ENCODE peak calls at places on chromosomes 6 and 20, in four cellular contexts. One of them, this sample, is unnamed. For H3K36me3, the result is how much of the 10 kb centered on the place peaks cover.

GRCh38 chr6:169379495-169380070 is 125.9 kb upstream of the THBS2 start:
- DNase-seq in IMR-90: no peak
- DNase-seq in keratinocyte: no peak
- DNase-seq in neuronal stem cell: no peak
- DNase-seq in this sample: no peak

GRCh38 chr20:23120936-23121765 is 35.0 kb upstream of the CD93 start:
- DNase-seq in IMR-90: no peak
- DNase-seq in keratinocyte: no peak
- DNase-seq in neuronal stem cell: no peak
- DNase-seq in this sample: no peak

GRCh38 chr6:15929685-15930084 is 199.2 kb upstream of the MYLIP start:
- DNase-seq in IMR-90: no peak
- DNase-seq in keratinocyte: no peak
- DNase-seq in neuronal stem cell: no peak
- DNase-seq in this sample: no peak

GRCh38 chr6:151058021-151058733 is 181.6 kb upstream of the AKAP12 start:
- DNase-seq in IMR-90: no peak
- DNase-seq in keratinocyte: no peak
- DNase-seq in neuronal stem cell: no peak
- DNase-seq in this sample: no peak

GRCh38 chr6:136466789-136467585 is 83.2 kb downstream of the MAP7 start:
- DNase-seq in IMR-90: no peak
- DNase-seq in keratinocyte: no peak
- DNase-seq in neuronal stem cell: peak
- DNase-seq in this sample: no peak

GRCh38 chr6:75381878-75382633 is 97.5 kb upstream of the TMEM30A start:
- DNase-seq in IMR-90: no peak
- DNase-seq in keratinocyte: no peak
- DNase-seq in neuronal stem cell: no peak
- DNase-seq in this sample: no peak

GRCh38 chr6:136788069-136788902 is 4.0 kb downstream of the MAP3K5 start:
- DNase-seq in IMR-90: peak
- DNase-seq in keratinocyte: no peak
- DNase-seq in neuronal stem cell: no peak
- DNase-seq in this sample: peak

GRCh38 chr6:38110407-38111025 is 291.0 kb downstream of the ZFAND3 start:
- DNase-seq in IMR-90: no peak
- DNase-seq in keratinocyte: no peak
- DNase-seq in neuronal stem cell: no peak
- DNase-seq in this sample: no peak

GRCh38 chr6:167745660-167746376 is 80.9 kb upstream of the AFDN start:
- DNase-seq in IMR-90: no peak
- DNase-seq in keratinocyte: no peak
- DNase-seq in neuronal stem cell: no peak
- DNase-seq in this sample: no peak

GRCh38 chr6:89411019-89411268 is 1.1 kb downstream of the RRAGD start:
- DNase-seq in IMR-90: no peak
- DNase-seq in keratinocyte: no peak
- DNase-seq in neuronal stem cell: no peak
- DNase-seq in this sample: no peak

GRCh38 chr6:113103618-113104390 is 753.3 kb upstream of the MARCKS start:
- DNase-seq in IMR-90: peak
- DNase-seq in keratinocyte: no peak
- DNase-seq in neuronal stem cell: no peak
- DNase-seq in this sample: peak

GRCh38 chr6:161674930-161675523 is 401.2 kb upstream of the AGPAT4 start:
- DNase-seq in IMR-90: no peak
- DNase-seq in keratinocyte: no peak
- DNase-seq in neuronal stem cell: no peak
- DNase-seq in this sample: no peak

GRCh38 chr6:93417421-93417996 is 1.9 kb downstream of the EPHA7 start:
- DNase-seq in IMR-90: no peak
- DNase-seq in keratinocyte: no peak
- DNase-seq in neuronal stem cell: peak
- DNase-seq in this sample: peak

GRCh38 chr6:54847799-54848597 is 1.4 kb downstream of the FAM83B start:
- DNase-seq in IMR-90: peak
- DNase-seq in keratinocyte: peak
- DNase-seq in neuronal stem cell: no peak
- DNase-seq in this sample: peak

GRCh38 chr6:145267076-145267867 is 468.0 kb downstream of the EPM2A start:
- DNase-seq in IMR-90: no peak
- DNase-seq in keratinocyte: no peak
- DNase-seq in neuronal stem cell: no peak
- DNase-seq in this sample: peak

GRCh38 chr6:1867197-1867596 is 257.5 kb downstream of the FOXC1 start:
- DNase-seq in IMR-90: no peak
- DNase-seq in keratinocyte: no peak
- DNase-seq in neuronal stem cell: no peak
- DNase-seq in this sample: no peak

GRCh38 chr6:111061493-111061892 is 25.8 kb upstream of the SLC16A10 start:
- DNase-seq in IMR-90: peak
- DNase-seq in keratinocyte: no peak
- DNase-seq in neuronal stem cell: no peak
- DNase-seq in this sample: no peak

GRCh38 chr6:327538-328183 is 35.4 kb downstream of the DUSP22 start:
- DNase-seq in IMR-90: peak
- DNase-seq in keratinocyte: no peak
- DNase-seq in neuronal stem cell: no peak
- DNase-seq in this sample: no peak

GRCh38 chr20:4021905-4022304 is 6.5 kb upstream of the RNF24 start:
- DNase-seq in IMR-90: peak
- DNase-seq in keratinocyte: no peak
- DNase-seq in neuronal stem cell: no peak
- DNase-seq in this sample: no peak

GRCh38 chr6:158561938-158562337 is 2.0 kb downstream of the TMEM181 start:
- DNase-seq in IMR-90: no peak
- DNase-seq in keratinocyte: no peak
- DNase-seq in neuronal stem cell: no peak
- DNase-seq in this sample: no peak
- H3K9ac ChIP-seq in IMR-90: peak
- H3K9ac ChIP-seq in keratinocyte: no peak
- H3K9ac ChIP-seq in neuronal stem cell: no peak
- H3K9ac ChIP-seq in this sample: no peak

DNA sequence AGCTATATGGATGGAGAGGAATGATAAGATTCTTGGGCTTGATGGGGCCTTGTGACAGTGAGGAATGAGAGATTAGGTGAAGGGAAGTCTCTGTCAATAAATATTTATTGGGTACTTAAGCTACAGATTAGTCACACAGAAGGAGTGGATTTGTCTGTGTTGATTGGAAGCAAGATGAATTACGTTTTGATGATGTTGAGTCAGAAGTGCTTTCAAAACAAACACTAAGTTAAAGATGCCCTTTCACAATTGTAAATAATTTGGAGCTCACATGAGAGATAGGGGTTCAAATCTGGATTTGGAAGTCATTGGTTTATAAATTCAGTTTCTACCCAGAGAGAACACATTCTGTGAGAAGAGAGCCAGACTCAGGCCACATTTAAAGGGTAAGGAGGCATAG is 834.2 kb downstream of the KIF16B start:
- DNase-seq in IMR-90: no peak
- DNase-seq in keratinocyte: no peak
- DNase-seq in neuronal stem cell: no peak
- DNase-seq in this sample: peak
- H3K36me3 ChIP-seq in IMR-90: under half
- H3K36me3 ChIP-seq in keratinocyte: under half
- H3K36me3 ChIP-seq in neuronal stem cell: under half
- H3K36me3 ChIP-seq in this sample: under half

GRCh38 chr20:51631953-51632352 is 89.4 kb upstream of the NFATC2 start:
- DNase-seq in IMR-90: no peak
- DNase-seq in keratinocyte: no peak
- DNase-seq in neuronal stem cell: no peak
- DNase-seq in this sample: no peak

GRCh38 chr20:51633430-51633829 is 90.9 kb upstream of the NFATC2 start:
- DNase-seq in IMR-90: no peak
- DNase-seq in keratinocyte: no peak
- DNase-seq in neuronal stem cell: no peak
- DNase-seq in this sample: peak

GRCh38 chr20:51629399-51630058 is 87.0 kb upstream of the NFATC2 start:
- DNase-seq in IMR-90: no peak
- DNase-seq in keratinocyte: no peak
- DNase-seq in neuronal stem cell: no peak
- DNase-seq in this sample: no peak

GRCh38 chr20:51628533-51629398 is 86.2 kb upstream of the NFATC2 start:
- DNase-seq in IMR-90: peak
- DNase-seq in keratinocyte: no peak
- DNase-seq in neuronal stem cell: no peak
- DNase-seq in this sample: no peak

DNA sequence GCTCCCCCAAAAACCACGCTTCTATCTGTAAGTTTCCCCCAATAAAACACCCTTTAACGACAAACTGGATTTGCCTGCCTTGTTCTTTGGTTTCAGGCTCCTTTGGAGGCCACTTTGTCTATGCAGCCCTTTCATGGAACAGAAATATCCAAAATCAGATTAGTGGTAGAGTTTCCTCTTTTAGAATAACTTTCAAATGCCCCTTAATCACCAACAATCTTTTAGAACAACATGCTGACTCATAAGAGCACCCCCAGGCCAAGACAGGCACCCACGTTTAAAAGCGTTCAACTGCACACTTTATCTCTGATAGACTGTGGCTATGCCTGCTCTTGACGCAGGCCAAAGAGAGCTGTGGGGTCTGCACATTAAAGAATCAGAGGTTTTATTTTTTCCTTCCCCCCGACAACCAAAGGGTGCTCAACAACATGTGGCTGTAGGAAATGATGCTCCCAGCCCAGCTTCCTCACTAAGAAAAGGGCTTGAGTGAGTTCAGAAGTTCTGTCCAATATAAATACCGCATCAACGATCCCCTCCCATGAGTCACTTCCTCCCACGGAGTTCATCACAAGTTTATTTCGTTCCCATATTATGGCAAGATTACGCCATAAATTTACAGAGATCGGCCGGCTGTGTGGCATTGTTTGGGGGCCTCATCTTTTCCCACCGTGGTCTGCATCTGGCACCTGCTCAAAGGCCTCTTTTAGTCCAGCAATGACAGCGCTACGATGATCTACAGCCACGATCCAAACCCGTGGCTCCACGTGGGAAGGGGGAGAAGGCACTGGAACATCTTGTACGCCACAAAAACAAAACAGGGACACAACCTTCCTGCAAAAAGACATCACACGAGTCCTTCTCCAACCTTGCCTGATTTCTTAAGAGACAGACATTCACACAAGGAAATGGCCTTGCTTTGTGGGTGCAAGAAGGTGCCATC is 88.8 kb upstream of the NFATC2 start:
- DNase-seq in IMR-90: peak
- DNase-seq in keratinocyte: no peak
- DNase-seq in neuronal stem cell: no peak
- DNase-seq in this sample: peak
- H3K9ac ChIP-seq in IMR-90: peak
- H3K9ac ChIP-seq in keratinocyte: no peak
- H3K9ac ChIP-seq in neuronal stem cell: no peak
- H3K9ac ChIP-seq in this sample: peak

GRCh38 chr20:59025086-59025485 is 5.9 kb downstream of the TUBB1 start:
- DNase-seq in IMR-90: no peak
- DNase-seq in keratinocyte: no peak
- DNase-seq in neuronal stem cell: no peak
- DNase-seq in this sample: no peak

GRCh38 chr20:59023616-59024015 is 4.4 kb downstream of the TUBB1 start:
- DNase-seq in IMR-90: no peak
- DNase-seq in keratinocyte: no peak
- DNase-seq in neuronal stem cell: no peak
- DNase-seq in this sample: no peak

GRCh38 chr20:59026904-59027745 is 5.0 kb downstream of the ATP5F1E start:
- DNase-seq in IMR-90: no peak
- DNase-seq in keratinocyte: no peak
- DNase-seq in neuronal stem cell: no peak
- DNase-seq in this sample: no peak

GRCh38 chr20:59024111-59024530 is 4.9 kb downstream of the TUBB1 start:
- DNase-seq in IMR-90: no peak
- DNase-seq in keratinocyte: no peak
- DNase-seq in neuronal stem cell: no peak
- DNase-seq in this sample: no peak

DNA sequence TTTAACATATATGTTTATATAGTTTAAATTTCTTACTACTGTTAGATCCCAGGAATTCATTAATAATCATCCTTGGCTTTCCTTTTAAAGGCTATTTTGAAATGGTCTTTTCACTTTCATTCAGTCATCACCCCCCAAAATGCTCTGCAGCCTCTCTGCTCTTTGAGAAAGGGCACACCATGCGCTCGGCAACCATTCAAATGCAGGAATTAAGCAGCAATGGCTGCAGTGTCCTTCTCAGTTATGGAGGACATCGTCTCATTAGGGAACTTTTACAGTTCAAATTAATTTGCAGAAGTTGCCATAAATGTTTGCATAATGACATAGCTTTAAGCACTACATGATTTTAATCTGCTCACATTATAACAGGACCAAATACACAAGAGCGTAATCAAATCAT is 6.3 kb downstream of the TUBB1 start:
- DNase-seq in IMR-90: no peak
- DNase-seq in keratinocyte: no peak
- DNase-seq in neuronal stem cell: no peak
- DNase-seq in this sample: no peak
- H3K36me3 ChIP-seq in IMR-90: under half
- H3K36me3 ChIP-seq in keratinocyte: under half
- H3K36me3 ChIP-seq in neuronal stem cell: under half
- H3K36me3 ChIP-seq in this sample: half or more

DNA sequence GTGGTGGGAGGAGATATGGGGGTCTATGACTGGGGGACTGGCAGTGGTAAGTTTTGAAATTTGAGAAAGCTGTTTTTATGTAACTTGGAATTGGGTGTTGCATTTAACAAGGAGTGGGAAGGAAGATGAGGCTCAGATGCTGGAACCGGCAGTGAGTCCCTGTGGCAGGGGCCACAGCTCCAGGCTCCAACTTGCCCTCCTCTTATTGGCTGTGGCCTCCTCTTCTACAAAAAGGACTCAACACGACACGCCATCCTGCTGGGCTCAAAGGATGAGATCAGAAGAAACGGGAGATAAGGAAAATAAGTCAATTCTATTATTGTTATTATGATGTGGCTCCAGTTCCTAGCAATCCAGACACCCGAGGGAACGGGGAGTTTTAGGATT is 5.8 kb upstream of the TGM2 start:
- DNase-seq in IMR-90: no peak
- DNase-seq in keratinocyte: no peak
- DNase-seq in neuronal stem cell: no peak
- DNase-seq in this sample: no peak
- H3K9ac ChIP-seq in IMR-90: peak
- H3K9ac ChIP-seq in keratinocyte: no peak
- H3K9ac ChIP-seq in neuronal stem cell: no peak
- H3K9ac ChIP-seq in this sample: no peak

GRCh38 chr6:53069431-53069830 is 4.2 kb downstream of the FBXO9 start:
- DNase-seq in IMR-90: no peak
- DNase-seq in keratinocyte: no peak
- DNase-seq in neuronal stem cell: no peak
- DNase-seq in this sample: no peak

GRCh38 chr6:53070808-53071207 is 5.6 kb downstream of the FBXO9 start:
- DNase-seq in IMR-90: no peak
- DNase-seq in keratinocyte: no peak
- DNase-seq in neuronal stem cell: no peak
- DNase-seq in this sample: no peak

GRCh38 chr6:53074347-53074746 is 9.1 kb downstream of the FBXO9 start:
- DNase-seq in IMR-90: no peak
- DNase-seq in keratinocyte: no peak
- DNase-seq in neuronal stem cell: no peak
- DNase-seq in this sample: no peak
- H3K36me3 ChIP-seq in IMR-90: under half
- H3K36me3 ChIP-seq in keratinocyte: under half
- H3K36me3 ChIP-seq in neuronal stem cell: under half
- H3K36me3 ChIP-seq in this sample: under half

This sample was measured in PC-3.